ENCODE peak calls at places on chromosomes 16 and 17, in seven cellular contexts. One of them, this sample, is unnamed.

GRCh38 chr17:60371818-60372510 is 20.0 kb downstream of the USP32 start:
- DNase-seq in mucosa of descending colon: no peak
- DNase-seq in ovary: no peak
- DNase-seq in A549: no peak
- DNase-seq in heart left ventricle: no peak
- DNase-seq in GM20000: no peak
- DNase-seq in fibroblast of lung: no peak
- DNase-seq in this sample: no peak

GRCh38 chr17:3575506-3575905 is 17.9 kb upstream of the TRPV3 start:
- DNase-seq in ovary: no peak
- DNase-seq in fibroblast of lung: peak
- DNase-seq in mucosa of descending colon: no peak
- DNase-seq in GM20000: no peak
- DNase-seq in heart left ventricle: no peak
- DNase-seq in A549: no peak
- DNase-seq in this sample: peak

GRCh38 chr17:80874866-80875445 is 116.7 kb upstream of the CHMP6 start:
- DNase-seq in mucosa of descending colon: peak
- DNase-seq in GM20000: no peak
- DNase-seq in A549: no peak
- DNase-seq in ovary: no peak
- DNase-seq in heart left ventricle: peak
- DNase-seq in fibroblast of lung: no peak
- DNase-seq in this sample: no peak

GRCh38 chr16:370443-370842 is at the start of gene MRPL28:
- DNase-seq in fibroblast of lung: peak
- DNase-seq in GM20000: peak
- DNase-seq in mucosa of descending colon: peak
- DNase-seq in A549: peak
- DNase-seq in ovary: peak
- DNase-seq in heart left ventricle: peak
- DNase-seq in this sample: peak

GRCh38 chr17:37079735-37080134 is 131.0 kb downstream of the AATF start:
- DNase-seq in A549: no peak
- DNase-seq in GM20000: no peak
- DNase-seq in ovary: no peak
- DNase-seq in mucosa of descending colon: no peak
- DNase-seq in heart left ventricle: no peak
- DNase-seq in fibroblast of lung: no peak
- DNase-seq in this sample: no peak

GRCh38 chr17:41976142-41976768 is 9.7 kb downstream of the CNP start:
- DNase-seq in heart left ventricle: no peak
- DNase-seq in GM20000: no peak
- DNase-seq in mucosa of descending colon: peak
- DNase-seq in ovary: peak
- DNase-seq in fibroblast of lung: no peak
- DNase-seq in A549: no peak
- DNase-seq in this sample: no peak

GRCh38 chr16:46583036-46583435 is 38.1 kb downstream of the SHCBP1 start:
- DNase-seq in fibroblast of lung: no peak
- DNase-seq in heart left ventricle: no peak
- DNase-seq in GM20000: no peak
- DNase-seq in ovary: no peak
- DNase-seq in mucosa of descending colon: no peak
- DNase-seq in A549: no peak
- DNase-seq in this sample: no peak

GRCh38 chr17:63881935-63882601 is at the start of gene GH2:
- DNase-seq in ovary: peak
- DNase-seq in mucosa of descending colon: no peak
- DNase-seq in fibroblast of lung: peak
- DNase-seq in GM20000: peak
- DNase-seq in A549: peak
- DNase-seq in heart left ventricle: peak
- DNase-seq in this sample: peak

GRCh38 chr17:41466988-41467387 is at the start of gene KRT32:
- DNase-seq in heart left ventricle: no peak
- DNase-seq in fibroblast of lung: no peak
- DNase-seq in ovary: no peak
- DNase-seq in A549: no peak
- DNase-seq in GM20000: no peak
- DNase-seq in mucosa of descending colon: no peak
- DNase-seq in this sample: no peak

GRCh38 chr17:29138991-29139682 is 41.1 kb downstream of the MYO18A start:
- DNase-seq in fibroblast of lung: no peak
- DNase-seq in mucosa of descending colon: peak
- DNase-seq in GM20000: no peak
- DNase-seq in ovary: peak
- DNase-seq in heart left ventricle: peak
- DNase-seq in A549: no peak
- DNase-seq in this sample: no peak

GRCh38 chr17:4768281-4768680 is 3.4 kb upstream of the TM4SF5 start:
- DNase-seq in A549: no peak
- DNase-seq in fibroblast of lung: no peak
- DNase-seq in ovary: no peak
- DNase-seq in GM20000: no peak
- DNase-seq in mucosa of descending colon: no peak
- DNase-seq in heart left ventricle: no peak
- DNase-seq in this sample: no peak

GRCh38 chr17:39151680-39152058 is 232 bp upstream of the PLXDC1 start:
- DNase-seq in A549: no peak
- DNase-seq in GM20000: no peak
- DNase-seq in fibroblast of lung: no peak
- DNase-seq in heart left ventricle: no peak
- DNase-seq in ovary: no peak
- DNase-seq in mucosa of descending colon: no peak
- DNase-seq in this sample: no peak

GRCh38 chr16:54355251-54355650 is 68.7 kb upstream of the IRX3 start:
- DNase-seq in ovary: no peak
- DNase-seq in A549: no peak
- DNase-seq in fibroblast of lung: peak
- DNase-seq in heart left ventricle: no peak
- DNase-seq in mucosa of descending colon: no peak
- DNase-seq in GM20000: no peak
- DNase-seq in this sample: no peak

GRCh38 chr17:74690409-74690825 is 22.3 kb downstream of the CD300LF start:
- DNase-seq in ovary: no peak
- DNase-seq in fibroblast of lung: no peak
- DNase-seq in A549: no peak
- DNase-seq in mucosa of descending colon: no peak
- DNase-seq in heart left ventricle: no peak
- DNase-seq in GM20000: no peak
- DNase-seq in this sample: no peak

GRCh38 chr17:2436516-2436915 is 35.7 kb upstream of the MNT start:
- DNase-seq in mucosa of descending colon: no peak
- DNase-seq in heart left ventricle: no peak
- DNase-seq in A549: no peak
- DNase-seq in fibroblast of lung: no peak
- DNase-seq in ovary: no peak
- DNase-seq in GM20000: no peak
- DNase-seq in this sample: no peak

GRCh38 chr17:34252138-34252889 is 2.8 kb upstream of the CCL2 start:
- DNase-seq in GM20000: peak
- DNase-seq in A549: peak
- DNase-seq in mucosa of descending colon: peak
- DNase-seq in fibroblast of lung: peak
- DNase-seq in heart left ventricle: peak
- DNase-seq in ovary: peak
- DNase-seq in this sample: peak

GRCh38 chr17:33949100-33949499 is 306.0 kb upstream of the CCL2 start:
- DNase-seq in fibroblast of lung: peak
- DNase-seq in GM20000: no peak
- DNase-seq in mucosa of descending colon: no peak
- DNase-seq in A549: no peak
- DNase-seq in heart left ventricle: no peak
- DNase-seq in ovary: no peak
- DNase-seq in this sample: no peak

GRCh38 chr16:35664091-35664693 is 2204.8 kb downstream of the TP53TG3F start:
- DNase-seq in heart left ventricle: no peak
- DNase-seq in mucosa of descending colon: no peak
- DNase-seq in fibroblast of lung: no peak
- DNase-seq in ovary: no peak
- DNase-seq in A549: no peak
- DNase-seq in GM20000: no peak
- DNase-seq in this sample: no peak

GRCh38 chr17:48293319-48294192 is 136.5 kb downstream of the SKAP1 start:
- DNase-seq in ovary: no peak
- DNase-seq in GM20000: no peak
- DNase-seq in A549: no peak
- DNase-seq in mucosa of descending colon: no peak
- DNase-seq in heart left ventricle: no peak
- DNase-seq in fibroblast of lung: no peak
- DNase-seq in this sample: no peak
- TF ChIP-seq CTCF in ovary: no peak
- TF ChIP-seq CTCF in GM20000: no peak
- TF ChIP-seq CTCF in A549: no peak
- TF ChIP-seq CTCF in mucosa of descending colon: no peak
- TF ChIP-seq CTCF in heart left ventricle: no peak
- TF ChIP-seq CTCF in fibroblast of lung: no peak
- TF ChIP-seq CTCF in this sample: no peak

GRCh38 chr16:27156531-27156930 is 46.8 kb upstream of the KDM8 start:
- DNase-seq in A549: no peak
- DNase-seq in ovary: no peak
- DNase-seq in heart left ventricle: no peak
- DNase-seq in fibroblast of lung: no peak
- DNase-seq in mucosa of descending colon: no peak
- DNase-seq in GM20000: no peak
- DNase-seq in this sample: no peak
- TF ChIP-seq CTCF in A549: no peak
- TF ChIP-seq CTCF in ovary: no peak
- TF ChIP-seq CTCF in heart left ventricle: no peak
- TF ChIP-seq CTCF in fibroblast of lung: no peak
- TF ChIP-seq CTCF in mucosa of descending colon: no peak
- TF ChIP-seq CTCF in GM20000: no peak
- TF ChIP-seq CTCF in this sample: no peak

GRCh38 chr17:18951941-18952842 is at the start of gene SLC5A10:
- DNase-seq in heart left ventricle: no peak
- DNase-seq in A549: peak
- DNase-seq in GM20000: no peak
- DNase-seq in fibroblast of lung: no peak
- DNase-seq in mucosa of descending colon: peak
- DNase-seq in ovary: no peak
- DNase-seq in this sample: no peak
- TF ChIP-seq CTCF in heart left ventricle: no peak
- TF ChIP-seq CTCF in A549: no peak
- TF ChIP-seq CTCF in GM20000: no peak
- TF ChIP-seq CTCF in fibroblast of lung: peak
- TF ChIP-seq CTCF in mucosa of descending colon: no peak
- TF ChIP-seq CTCF in ovary: no peak
- TF ChIP-seq CTCF in this sample: no peak

DNA sequence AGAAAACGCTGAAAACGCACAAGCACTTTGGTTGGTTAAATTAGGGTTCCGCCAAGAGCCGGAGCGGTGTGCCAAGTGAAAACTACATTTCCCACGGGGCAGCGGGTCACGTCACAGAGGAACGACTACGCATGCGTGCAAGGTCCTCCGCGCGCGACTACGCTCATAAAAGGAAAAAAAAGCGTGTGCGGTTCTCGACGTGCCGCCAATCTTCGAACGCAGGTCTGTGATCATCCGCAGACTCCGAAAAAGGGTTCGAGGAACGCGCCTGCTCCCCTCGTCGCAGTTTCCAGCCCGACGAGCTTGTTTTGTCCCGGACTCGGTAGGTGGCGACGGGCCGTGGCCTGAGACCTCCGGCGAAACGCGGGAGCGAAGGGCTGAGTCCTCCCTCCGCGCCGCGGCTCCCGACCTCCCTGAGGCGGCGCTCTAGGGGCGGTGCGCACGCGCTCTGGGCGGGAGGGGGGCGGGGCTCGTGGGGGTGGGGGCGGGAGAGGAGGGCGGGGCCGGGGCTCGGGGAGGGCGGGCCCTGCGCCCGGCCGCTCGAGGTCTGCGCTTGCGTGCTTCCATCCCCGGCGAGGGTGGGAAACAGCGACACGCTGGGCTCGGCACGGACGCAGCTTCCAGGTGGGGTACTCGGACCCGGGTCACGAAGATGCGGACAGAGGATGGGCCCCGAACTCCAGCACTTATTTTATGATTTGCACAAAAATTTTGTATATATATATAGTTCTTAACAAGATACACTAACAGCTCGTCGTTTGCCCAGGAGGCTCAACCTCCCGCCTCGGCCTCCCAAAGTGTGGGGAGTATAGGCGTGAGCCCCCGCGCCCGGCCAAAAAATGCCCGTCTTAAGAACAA is at the start of gene SGF29:
- DNase-seq in fibroblast of lung: peak
- DNase-seq in ovary: peak
- DNase-seq in mucosa of descending colon: peak
- DNase-seq in GM20000: peak
- DNase-seq in heart left ventricle: peak
- DNase-seq in A549: peak
- DNase-seq in this sample: peak
- TF ChIP-seq CTCF in fibroblast of lung: no peak
- TF ChIP-seq CTCF in ovary: peak
- TF ChIP-seq CTCF in mucosa of descending colon: peak
- TF ChIP-seq CTCF in GM20000: peak
- TF ChIP-seq CTCF in heart left ventricle: peak
- TF ChIP-seq CTCF in A549: peak
- TF ChIP-seq CTCF in this sample: peak

GRCh38 chr16:4272114-4272954 is 489 bp downstream of the TFAP4 start:
- DNase-seq in GM20000: peak
- DNase-seq in fibroblast of lung: peak
- DNase-seq in heart left ventricle: peak
- DNase-seq in ovary: no peak
- DNase-seq in A549: peak
- DNase-seq in mucosa of descending colon: peak
- DNase-seq in this sample: peak

GRCh38 chr16:4270595-4270994 is 2.2 kb downstream of the TFAP4 start:
- DNase-seq in fibroblast of lung: no peak
- DNase-seq in A549: no peak
- DNase-seq in mucosa of descending colon: no peak
- DNase-seq in GM20000: no peak
- DNase-seq in ovary: no peak
- DNase-seq in heart left ventricle: no peak
- DNase-seq in this sample: no peak

GRCh38 chr16:4273858-4274291 is 1.1 kb upstream of the TFAP4 start:
- DNase-seq in mucosa of descending colon: peak
- DNase-seq in A549: peak
- DNase-seq in heart left ventricle: peak
- DNase-seq in ovary: peak
- DNase-seq in fibroblast of lung: peak
- DNase-seq in GM20000: peak
- DNase-seq in this sample: peak

GRCh38 chr16:4270091-4270490 is 2.7 kb downstream of the TFAP4 start:
- DNase-seq in GM20000: no peak
- DNase-seq in A549: no peak
- DNase-seq in heart left ventricle: no peak
- DNase-seq in mucosa of descending colon: no peak
- DNase-seq in fibroblast of lung: no peak
- DNase-seq in ovary: no peak
- DNase-seq in this sample: no peak

GRCh38 chr16:4271176-4272113 is 1.4 kb downstream of the TFAP4 start:
- DNase-seq in GM20000: peak
- DNase-seq in A549: peak
- DNase-seq in heart left ventricle: peak
- DNase-seq in fibroblast of lung: peak
- DNase-seq in mucosa of descending colon: peak
- DNase-seq in ovary: peak
- DNase-seq in this sample: peak
- TF ChIP-seq CTCF in GM20000: peak
- TF ChIP-seq CTCF in A549: peak
- TF ChIP-seq CTCF in heart left ventricle: no peak
- TF ChIP-seq CTCF in fibroblast of lung: no peak
- TF ChIP-seq CTCF in mucosa of descending colon: no peak
- TF ChIP-seq CTCF in ovary: no peak
- TF ChIP-seq CTCF in this sample: peak